ENCODE peak calls at places on chromosomes 12 and 14, in ten cellular contexts. B, T, A, G, W, R, I, S, U and M are unnamed samples.

GRCh38 chr12:69470189-69471094 is at the start of gene FRS2:
- DNase-seq in B (peak), T (peak), A (peak), G (peak), W (peak), R (peak), I (peak), S (peak), U (peak), M (peak)

GRCh38 chr12:16600525-16600924 is 5.4 kb downstream of the LMO3 start:
- DNase-seq in B (no peak), T (no peak), A (no peak), G (peak), W (no peak), R (no peak), I (no peak), S (no peak), U (no peak), M (no peak)

GRCh38 chr14:103074699-103075341 is 9.2 kb upstream of the LBHD2 start:
- DNase-seq in B (no peak), T (no peak), A (no peak), G (peak), W (peak), R (peak), I (peak), S (no peak), U (peak), M (no peak)

GRCh38 chr12:11553871-11554533 is 95.5 kb upstream of the ETV6 start:
- DNase-seq in B (peak), T (peak), A (peak), G (peak), W (peak), R (peak), I (no peak), S (peak), U (no peak), M (peak)

GRCh38 chr12:43696154-43696553 is 62.4 kb downstream of the PUS7L start:
- DNase-seq in B (no peak), T (no peak), A (no peak), G (no peak), W (no peak), R (no peak), I (no peak), S (no peak), U (no peak), M (no peak)

GRCh38 chr12:64736771-64737170 is 22.4 kb downstream of the GNS start:
- DNase-seq in B (no peak), T (no peak), A (no peak), G (no peak), W (no peak), R (no peak), I (no peak), S (no peak), U (no peak), M (no peak)

GRCh38 chr12:16849473-16849872 is 243.5 kb upstream of the LMO3 start:
- DNase-seq in B (no peak), T (no peak), A (no peak), G (no peak), W (no peak), R (no peak), I (no peak), S (no peak), U (no peak), M (no peak)

GRCh38 chr12:132055535-132056096 is 88.5 kb downstream of the DDX51 start:
- DNase-seq in B (no peak), T (no peak), A (no peak), G (no peak), W (no peak), R (no peak), I (no peak), S (no peak), U (peak), M (no peak)

GRCh38 chr14:39426605-39427004 is 5.6 kb downstream of the FBXO33 start:
- DNase-seq in B (peak), T (peak), A (no peak), G (no peak), W (no peak), R (no peak), I (no peak), S (no peak), U (no peak), M (peak)

GRCh38 chr12:49160415-49160814 is 28.5 kb downstream of the TUBA1A start:
- DNase-seq in B (no peak), T (no peak), A (peak), G (no peak), W (no peak), R (no peak), I (no peak), S (no peak), U (no peak), M (no peak)

GRCh38 chr14:70808402-70809237 is 693 bp downstream of the MAP3K9 start:
- DNase-seq in B (peak), T (no peak), A (no peak), G (peak), W (peak), R (no peak), I (peak), S (no peak), U (peak), M (peak)

GRCh38 chr12:63319386-63319785 is 168.4 kb upstream of the AVPR1A start:
- DNase-seq in B (peak), T (no peak), A (no peak), G (no peak), W (no peak), R (no peak), I (no peak), S (peak), U (no peak), M (no peak)

GRCh38 chr14:68779761-68780323 is 13.0 kb downstream of the ZFP36L1 start:
- DNase-seq in B (peak), T (peak), A (no peak), G (peak), W (peak), R (peak), I (peak), S (peak), U (no peak), M (peak)

GRCh38 chr12:113151655-113152054 is 2.1 kb downstream of the CFAP73 start:
- DNase-seq in B (no peak), T (no peak), A (no peak), G (no peak), W (no peak), R (no peak), I (no peak), S (no peak), U (no peak), M (no peak)

GRCh38 chr14:100623557-100623956 is 36.3 kb upstream of the BEGAIN start:
- DNase-seq in B (no peak), T (no peak), A (no peak), G (no peak), W (no peak), R (no peak), I (peak), S (no peak), U (no peak), M (no peak)

GRCh38 chr12:38905480-38906351 is at the start of gene CPNE8:
- DNase-seq in B (peak), T (peak), A (no peak), G (peak), W (peak), R (peak), I (peak), S (peak), U (peak), M (no peak)

GRCh38 chr12:64034901-64035576 is 187.1 kb downstream of the KICS2 start:
- DNase-seq in B (no peak), T (no peak), A (no peak), G (no peak), W (no peak), R (no peak), I (no peak), S (no peak), U (no peak), M (no peak)

GRCh38 chr12:1013618-1014489 is 22.8 kb downstream of the ERC1 start:
- DNase-seq in B (peak), T (peak), A (no peak), G (no peak), W (no peak), R (no peak), I (no peak), S (peak), U (no peak), M (no peak)

GRCh38 chr12:122860052-122860853 is 25.0 kb downstream of the HIP1R start:
- DNase-seq in B (peak), T (peak), A (peak), G (peak), W (peak), R (peak), I (peak), S (peak), U (peak), M (peak)

GRCh38 chr14:34275038-34275437 is 187.0 kb downstream of the SPTSSA start:
- DNase-seq in B (no peak), T (no peak), A (no peak), G (no peak), W (no peak), R (no peak), I (no peak), S (no peak), U (no peak), M (no peak)

GRCh38 chr14:102095231-102095870 is 8.5 kb upstream of the HSP90AA1 start:
- DNase-seq in B (peak), T (no peak), A (no peak), G (no peak), W (no peak), R (no peak), I (no peak), S (no peak), U (no peak), M (no peak)

GRCh38 chr12:106304797-106305196 is 2.3 kb downstream of the TCP11L2 start:
- DNase-seq in B (no peak), T (no peak), A (no peak), G (no peak), W (no peak), R (no peak), I (peak), S (no peak), U (no peak), M (no peak)

GRCh38 chr14:78157855-78158436 is 12.2 kb upstream of the NRXN3 start:
- DNase-seq in B (peak), T (no peak), A (no peak), G (no peak), W (no peak), R (no peak), I (peak), S (no peak), U (no peak), M (peak)

GRCh38 chr14:104898870-104899510 is 25.7 kb upstream of the PLD4 start:
- DNase-seq in B (no peak), T (no peak), A (no peak), G (no peak), W (no peak), R (no peak), I (no peak), S (no peak), U (peak), M (no peak)

GRCh38 chr14:103819503-103820307 is 27.7 kb downstream of the PPP1R13B start:
- DNase-seq in B (peak), T (no peak), A (no peak), G (peak), W (no peak), R (peak), I (peak), S (no peak), U (no peak), M (peak)

GRCh38 chr12:42360747-42361403 is 34.9 kb downstream of the PPHLN1 start:
- DNase-seq in B (peak), T (no peak), A (no peak), G (no peak), W (no peak), R (no peak), I (no peak), S (no peak), U (no peak), M (no peak)

GRCh38 chr12:22121224-22121623 is 75.2 kb downstream of the CMAS start:
- DNase-seq in B (no peak), T (no peak), A (no peak), G (peak), W (peak), R (no peak), I (no peak), S (peak), U (no peak), M (peak)

GRCh38 chr12:49515266-49515665 is 23.6 kb upstream of the KCNH3 start:
- DNase-seq in B (peak), T (peak), A (no peak), G (no peak), W (no peak), R (no peak), I (no peak), S (no peak), U (no peak), M (no peak)

GRCh38 chr14:26204362-26204953 is 393.4 kb downstream of the NOVA1 start:
- DNase-seq in B (no peak), T (no peak), A (no peak), G (no peak), W (no peak), R (no peak), I (no peak), S (no peak), U (no peak), M (no peak)
- H3K4me3 ChIP-seq in B (peak), T (peak), A (no peak), G (no peak), W (no peak), R (no peak), I (peak), S (no peak), U (peak), M (no peak)

DNA sequence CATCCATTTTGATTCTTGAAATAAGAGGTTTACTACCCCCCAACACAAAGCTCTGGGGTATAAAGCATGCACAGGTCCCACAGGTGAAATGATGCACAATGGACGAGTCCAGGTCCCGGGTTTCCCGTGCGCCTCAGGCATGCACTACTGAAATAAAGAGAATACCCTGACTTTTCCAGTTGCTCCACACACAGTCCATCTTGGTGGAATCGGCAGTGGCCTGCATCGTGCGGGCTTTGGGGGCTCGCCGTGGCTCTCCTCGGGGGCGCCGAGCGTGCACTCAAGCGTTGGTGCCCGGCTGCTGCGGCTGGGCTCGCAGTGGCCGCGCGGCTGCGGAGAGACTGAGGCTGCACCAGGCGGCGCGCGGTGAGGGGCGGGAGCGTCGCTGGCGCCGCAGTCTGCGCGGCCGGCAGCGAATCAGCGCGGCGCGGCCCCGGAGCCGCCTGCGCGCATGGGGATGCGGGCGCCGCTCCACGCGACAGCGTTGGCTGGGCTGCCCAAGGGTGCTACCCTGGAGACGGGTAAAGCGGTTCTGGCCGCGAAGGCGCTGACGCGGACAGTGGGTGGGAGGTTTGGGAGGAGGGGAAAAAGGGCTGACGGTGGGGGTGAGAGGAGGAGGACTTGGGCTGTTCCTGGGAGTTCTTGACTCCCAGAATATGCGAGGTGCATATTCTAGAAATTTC is 53.8 kb upstream of the CCDC175 start:
- DNase-seq in B (peak), T (no peak), A (no peak), G (no peak), W (no peak), R (no peak), I (no peak), S (no peak), U (peak), M (no peak)
- H3K4me3 ChIP-seq in B (peak), T (no peak), A (no peak), G (no peak), W (no peak), R (no peak), I (peak), S (no peak), U (peak), M (peak)

GRCh38 chr14:61713724-61714437 is 18.6 kb downstream of the HIF1A start:
- DNase-seq in B (no peak), T (no peak), A (no peak), G (no peak), W (no peak), R (no peak), I (no peak), S (no peak), U (no peak), M (no peak)
- H3K4me3 ChIP-seq in B (no peak), T (no peak), A (no peak), G (no peak), W (no peak), R (no peak), I (no peak), S (no peak), U (no peak), M (no peak)

GRCh38 chr12:51722387-51722786 is 126.1 kb downstream of the FIGNL2 start:
- DNase-seq in B (no peak), T (no peak), A (no peak), G (no peak), W (no peak), R (no peak), I (no peak), S (no peak), U (no peak), M (no peak)

GRCh38 chr12:51717325-51717925 is 126.4 kb downstream of the SCN8A start:
- DNase-seq in B (no peak), T (no peak), A (no peak), G (no peak), W (no peak), R (no peak), I (no peak), S (no peak), U (no peak), M (no peak)

GRCh38 chr12:51726931-51727330 is 121.6 kb downstream of the FIGNL2 start:
- DNase-seq in B (peak), T (no peak), A (no peak), G (no peak), W (no peak), R (no peak), I (no peak), S (no peak), U (no peak), M (no peak)

GRCh38 chr12:51721281-51721940 is 127.1 kb downstream of the FIGNL2 start:
- DNase-seq in B (peak), T (peak), A (no peak), G (no peak), W (peak), R (no peak), I (peak), S (no peak), U (peak), M (no peak)
- H3K4me3 ChIP-seq in B (peak), T (peak), A (no peak), G (no peak), W (no peak), R (no peak), I (peak), S (no peak), U (no peak), M (no peak)